ENCODE peak calls at places on chromosomes 2 and 18, in four cellular contexts. N, Y, U and I are unnamed samples.

GRCh38 chr2:70775148-70775547 is 7.1 kb upstream of the ADD2 start:
- DNase-seq in U (no peak), N (no peak), Y (no peak), I (no peak)

GRCh38 chr2:64492272-64492671 is 31.9 kb upstream of the AFTPH start:
- DNase-seq in U (no peak), N (no peak), Y (no peak), I (no peak)

GRCh38 chr2:201643216-201643651 is at the start of gene TMEM237:
- DNase-seq in U (peak), Y (peak), N (peak), I (no peak)

GRCh38 chr18:75125359-75126331 is 83.3 kb downstream of the PTGR3 start:
- DNase-seq in N (peak), U (peak), Y (no peak), I (peak)

GRCh38 chr18:31045599-31045998 is 3.1 kb upstream of the DSC3 start:
- DNase-seq in U (no peak), Y (no peak), N (no peak), I (no peak)

GRCh38 chr2:191941376-191941775 is 94.5 kb upstream of the CAVIN2 start:
- DNase-seq in U (no peak), N (no peak), Y (no peak), I (no peak)

GRCh38 chr2:233643128-233643527 is 6.9 kb downstream of the UGT1A10 start:
- DNase-seq in U (peak), Y (no peak), N (no peak), I (no peak)

GRCh38 chr18:21741511-21742322 is 1.1 kb downstream of the MIB1 start:
- DNase-seq in N (peak), U (peak), Y (peak), I (peak)